ENCODE peak calls at places on chromosome 1, in nine cellular contexts. D is esophagus squamous epithelium; A is uterus; H is heart right ventricle; V is CD8-positive, alpha-beta memory T cell; N is keratinocyte; L is left ventricle myocardium inferior; T is CD4-positive, alpha-beta memory T cell; K is tibial nerve. X is an unnamed sample.

GRCh38 chr1:117262976-117263375 is 52.2 kb upstream of the VTCN1 start:
- DNase-seq in D (no peak), A (no peak), H (no peak), V (no peak), N (no peak), L (no peak), T (no peak), K (no peak), X (no peak)

GRCh38 chr1:205286335-205286950 is 35.1 kb downstream of the NUAK2 start:
- DNase-seq in D (no peak), A (no peak), H (no peak), V (peak; percentile 83), N (no peak), L (no peak), T (peak; percentile 81), K (no peak), X (no peak)

GRCh38 chr1:36172983-36173382 is 17.0 kb downstream of the MAP7D1 start:
- DNase-seq in D (no peak), A (no peak), H (no peak), V (no peak), N (no peak), L (no peak), T (no peak), K (no peak), X (no peak)

GRCh38 chr1:197224160-197224559 is 43.9 kb upstream of the CRB1 start:
- DNase-seq in D (no peak), A (no peak), H (no peak), V (no peak), N (no peak), L (no peak), T (no peak), K (no peak), X (no peak)

GRCh38 chr1:209384710-209385550 is 198.6 kb upstream of the CAMK1G start:
- DNase-seq in D (no peak), A (no peak), H (no peak), V (no peak), N (no peak), L (no peak), T (no peak), K (no peak), X (no peak)

GRCh38 chr1:27001570-27002360 is 8.3 kb downstream of the TRNP1 start:
- DNase-seq in D (peak; percentile 46), A (no peak), H (peak; percentile 38), V (no peak), N (no peak), L (peak; percentile 55), T (no peak), K (peak; percentile 67), X (no peak)

GRCh38 chr1:63557365-63557987 is 34.2 kb downstream of the EFCAB7 start:
- DNase-seq in D (no peak), A (no peak), H (no peak), V (no peak), N (no peak), L (no peak), T (no peak), K (no peak), X (no peak)

GRCh38 chr1:155504207-155504606 is 58.4 kb downstream of the ASH1L start:
- DNase-seq in D (no peak), A (no peak), H (no peak), V (no peak), N (no peak), L (no peak), T (peak; percentile 24), K (no peak), X (no peak)

GRCh38 chr1:22983944-22984343 is 11.3 kb upstream of the LACTBL1 start:
- DNase-seq in D (no peak), A (no peak), H (no peak), V (no peak), N (no peak), L (no peak), T (no peak), K (no peak), X (no peak)

GRCh38 chr1:227947678-227948492 is at the start of gene WNT9A:
- DNase-seq in D (no peak), A (peak; percentile 43), H (peak; percentile 53), V (peak; percentile 44), N (no peak), L (peak; percentile 58), T (peak; percentile 26), K (no peak), X (no peak)

GRCh38 chr1:227945891-227946623 is 1.7 kb downstream of the WNT9A start:
- DNase-seq in D (no peak), A (peak; percentile 74), H (peak; percentile 47), V (peak; percentile 47), N (peak; percentile 59), L (peak; percentile 63), T (no peak), K (peak; percentile 69), X (no peak)

GRCh38 chr1:227946624-227947424 is 908 bp downstream of the WNT9A start:
- DNase-seq in D (no peak), A (peak; percentile 72), H (peak; percentile 77), V (peak; percentile 67), N (no peak), L (peak; percentile 78), T (peak; percentile 63), K (peak; percentile 70), X (no peak)

GRCh38 chr1:227948493-227949260 is 945 bp upstream of the WNT9A start:
- DNase-seq in D (no peak), A (no peak), H (no peak), V (peak; percentile 37), N (no peak), L (no peak), T (no peak), K (no peak), X (no peak)

GRCh38 chr1:227947425-227947677 is 381 bp downstream of the WNT9A start:
- DNase-seq in D (no peak), A (no peak), H (no peak), V (peak; percentile 41), N (no peak), L (no peak), T (no peak), K (no peak), X (no peak)
- H3K4me3 ChIP-seq in D (peak overlapping the region; percentile 69), A (peak overlapping the region; percentile 48), H (peak overlapping the region; percentile 67), V (peak overlapping the region; percentile 47), N (peak overlapping the region; percentile 72), L (peak overlapping the region; percentile 73), T (peak overlapping the region; percentile 43), K (peak overlapping the region; percentile 74), X (peak overlapping the region; percentile 74)

DNA sequence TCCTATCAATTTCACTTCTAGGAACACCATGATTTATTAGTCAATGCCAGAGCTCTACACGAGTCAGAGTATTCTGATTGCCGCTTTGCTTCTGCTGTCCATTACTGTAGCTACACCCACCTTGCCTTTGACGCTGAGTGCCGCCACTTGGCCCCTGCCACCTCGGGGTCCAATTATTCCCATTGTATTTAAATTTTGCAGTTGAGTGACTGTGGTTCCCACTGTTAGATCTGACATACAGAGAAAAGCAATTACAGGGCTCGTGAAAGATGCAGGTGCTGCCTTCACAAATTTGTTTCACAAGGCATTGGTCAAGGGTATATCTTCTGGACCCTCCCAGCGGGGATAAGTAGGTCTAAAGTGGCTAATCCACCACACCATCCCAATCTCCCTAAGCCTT is 428.9 kb downstream of the SIPA1L2 start:
- DNase-seq in D (no peak), A (no peak), H (no peak), V (no peak), N (no peak), L (no peak), T (no peak), K (no peak), X (no peak)
- H3K4me1 ChIP-seq in D (no peaks in the 10 kb centered on the region), A (no peaks in the 10 kb centered on the region), H (no peaks in the 10 kb centered on the region), V (no peaks in the 10 kb centered on the region), N (no peaks in the 10 kb centered on the region), L (no peaks in the 10 kb centered on the region), T (no peaks in the 10 kb centered on the region), K (no peaks in the 10 kb centered on the region), X (no peaks in the 10 kb centered on the region)

GRCh38 chr1:29283804-29284195 is 47.5 kb downstream of the PTPRU start:
- DNase-seq in D (no peak), A (no peak), H (no peak), V (no peak), N (no peak), L (no peak), T (no peak), K (no peak), X (no peak)
- H3K27ac ChIP-seq in D (no peak overlapping the region), A (no peak overlapping the region), H (no peak overlapping the region), V (no peak overlapping the region), N (no peak overlapping the region), L (no peak overlapping the region), T (no peak overlapping the region), K (no peak overlapping the region), X (no peak overlapping the region)

DNA sequence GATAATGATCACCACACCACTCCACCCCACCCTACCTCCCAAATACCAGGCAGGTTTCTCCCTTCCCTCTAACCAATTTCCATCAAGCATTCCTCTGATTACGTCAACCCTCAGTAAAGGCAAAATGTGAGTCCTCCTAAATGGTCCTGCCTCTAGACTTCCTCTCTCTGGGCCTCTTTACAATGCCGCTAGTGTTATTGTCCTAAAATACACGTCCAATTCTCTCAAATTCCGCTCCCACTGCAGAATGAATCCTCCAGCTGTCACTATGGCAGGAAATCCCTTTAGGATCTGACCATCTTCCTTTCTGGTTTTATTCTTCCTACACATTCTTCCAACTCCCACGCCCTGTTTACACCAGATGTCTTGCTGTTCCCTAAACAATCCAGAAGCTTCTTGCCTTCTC is 68.7 kb downstream of the DEGS1 start:
- DNase-seq in D (no peak), A (no peak), H (no peak), V (no peak), N (no peak), L (no peak), T (no peak), K (no peak), X (no peak)
- H3K4me3 ChIP-seq in D (no peak overlapping the region), A (no peak overlapping the region), H (no peak overlapping the region), V (no peak overlapping the region), N (no peak overlapping the region), L (no peak overlapping the region), T (no peak overlapping the region), K (no peak overlapping the region), X (no peak overlapping the region)

GRCh38 chr1:158289722-158290570 is at the start of gene CD1C:
- DNase-seq in D (no peak), A (no peak), H (no peak), V (no peak), N (no peak), L (no peak), T (no peak), K (no peak), X (no peak)

GRCh38 chr1:158285756-158286241 is 3.9 kb upstream of the CD1C start:
- DNase-seq in D (peak; percentile 23), A (no peak), H (no peak), V (no peak), N (no peak), L (peak; percentile 23), T (no peak), K (peak; percentile 34), X (peak; percentile 25)

GRCh38 chr1:158283965-158284364 is 5.8 kb upstream of the CD1C start:
- DNase-seq in D (no peak), A (no peak), H (no peak), V (no peak), N (no peak), L (no peak), T (no peak), K (no peak), X (no peak)

GRCh38 chr1:158286966-158287365 is 2.8 kb upstream of the CD1C start:
- DNase-seq in D (no peak), A (no peak), H (no peak), V (no peak), N (no peak), L (no peak), T (no peak), K (no peak), X (no peak)

DNA sequence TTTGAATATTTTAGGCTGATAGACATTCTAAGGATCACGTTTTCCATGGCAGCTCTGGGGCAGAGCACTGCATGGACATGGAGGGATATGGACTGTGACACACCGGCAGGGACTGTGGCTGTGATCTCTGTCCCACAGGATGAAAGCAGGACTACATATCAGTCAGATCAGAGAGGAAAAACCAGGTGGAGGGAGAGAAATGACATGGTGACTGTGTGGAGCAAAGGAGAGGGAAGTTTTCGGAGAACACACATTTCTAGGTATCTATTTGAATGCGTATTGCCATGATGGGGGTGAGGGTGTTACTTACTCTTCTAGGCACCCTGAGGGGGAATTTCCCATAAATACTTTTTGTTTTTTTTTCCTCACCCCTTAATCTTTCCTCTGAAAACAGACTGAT is 3.2 kb upstream of the CD1C start:
- DNase-seq in D (no peak), A (no peak), H (no peak), V (no peak), N (no peak), L (no peak), T (no peak), K (no peak), X (no peak)
- H3K4me1 ChIP-seq in D (no peaks in the 10 kb centered on the region), A (no peaks in the 10 kb centered on the region), H (no peaks in the 10 kb centered on the region), V (no peaks in the 10 kb centered on the region), N (no peaks in the 10 kb centered on the region), L (no peaks in the 10 kb centered on the region), T (peaks cover 5% of the 10 kb centered on the region), K (no peaks in the 10 kb centered on the region), X (no peaks in the 10 kb centered on the region)